ENCODE peak calls at places on chromosomes 2 and 18, in ten cellular contexts. One of them, this sample, is unnamed.

GRCh38 chr2:45345331-45346305 is 265.4 kb downstream of the SRBD1 start:
- DNase-seq in transverse colon: no peak
- DNase-seq in K562: peak
- DNase-seq in GM12878: no peak
- DNase-seq in breast epithelium: no peak
- DNase-seq in stomach: no peak
- DNase-seq in sigmoid colon: no peak
- DNase-seq in suprapubic skin: no peak
- DNase-seq in spleen: no peak
- DNase-seq in HCT116: no peak
- DNase-seq in this sample: no peak

GRCh38 chr2:19746611-19747309 is 155.0 kb downstream of the TTC32 start:
- DNase-seq in spleen: no peak
- DNase-seq in sigmoid colon: no peak
- DNase-seq in transverse colon: no peak
- DNase-seq in K562: peak
- DNase-seq in suprapubic skin: no peak
- DNase-seq in GM12878: no peak
- DNase-seq in stomach: no peak
- DNase-seq in HCT116: no peak
- DNase-seq in breast epithelium: peak
- DNase-seq in this sample: peak

GRCh38 chr18:59139291-59139614 is 431 bp upstream of the SEC11C start:
- DNase-seq in K562: peak
- DNase-seq in stomach: peak
- DNase-seq in transverse colon: peak
- DNase-seq in GM12878: no peak
- DNase-seq in spleen: peak
- DNase-seq in breast epithelium: peak
- DNase-seq in HCT116: peak
- DNase-seq in sigmoid colon: peak
- DNase-seq in suprapubic skin: peak
- DNase-seq in this sample: peak

GRCh38 chr2:131641414-131642206 is 113.9 kb downstream of the CCDC74A start:
- DNase-seq in breast epithelium: no peak
- DNase-seq in suprapubic skin: no peak
- DNase-seq in transverse colon: no peak
- DNase-seq in K562: peak
- DNase-seq in spleen: no peak
- DNase-seq in stomach: no peak
- DNase-seq in HCT116: no peak
- DNase-seq in sigmoid colon: no peak
- DNase-seq in GM12878: no peak
- DNase-seq in this sample: no peak

GRCh38 chr18:10927980-10928605 is 221.3 kb downstream of the PIEZO2 start:
- DNase-seq in GM12878: peak
- DNase-seq in sigmoid colon: no peak
- DNase-seq in transverse colon: no peak
- DNase-seq in stomach: no peak
- DNase-seq in breast epithelium: no peak
- DNase-seq in HCT116: no peak
- DNase-seq in suprapubic skin: no peak
- DNase-seq in K562: no peak
- DNase-seq in spleen: no peak
- DNase-seq in this sample: no peak

GRCh38 chr2:974054-974453 is 23.4 kb downstream of the SNTG2 start:
- DNase-seq in K562: no peak
- DNase-seq in GM12878: no peak
- DNase-seq in sigmoid colon: no peak
- DNase-seq in suprapubic skin: no peak
- DNase-seq in transverse colon: no peak
- DNase-seq in HCT116: no peak
- DNase-seq in breast epithelium: no peak
- DNase-seq in spleen: peak
- DNase-seq in stomach: no peak
- DNase-seq in this sample: no peak

GRCh38 chr2:207253946-207254345 is 88.2 kb upstream of the KLF7 start:
- DNase-seq in HCT116: no peak
- DNase-seq in sigmoid colon: no peak
- DNase-seq in suprapubic skin: no peak
- DNase-seq in K562: no peak
- DNase-seq in stomach: no peak
- DNase-seq in spleen: no peak
- DNase-seq in GM12878: no peak
- DNase-seq in transverse colon: no peak
- DNase-seq in breast epithelium: no peak
- DNase-seq in this sample: no peak

GRCh38 chr2:74571058-74571457 is 16.5 kb downstream of the DOK1 start:
- DNase-seq in K562: no peak
- DNase-seq in sigmoid colon: no peak
- DNase-seq in transverse colon: no peak
- DNase-seq in spleen: no peak
- DNase-seq in stomach: no peak
- DNase-seq in breast epithelium: no peak
- DNase-seq in GM12878: peak
- DNase-seq in suprapubic skin: no peak
- DNase-seq in HCT116: no peak
- DNase-seq in this sample: no peak

GRCh38 chr2:14261771-14262170 is 370.7 kb upstream of the LRATD1 start:
- DNase-seq in transverse colon: no peak
- DNase-seq in GM12878: no peak
- DNase-seq in spleen: no peak
- DNase-seq in sigmoid colon: no peak
- DNase-seq in K562: no peak
- DNase-seq in stomach: no peak
- DNase-seq in suprapubic skin: no peak
- DNase-seq in HCT116: no peak
- DNase-seq in breast epithelium: no peak
- DNase-seq in this sample: no peak

GRCh38 chr2:20450201-20451108 is 3.6 kb downstream of the RHOB start:
- DNase-seq in sigmoid colon: peak
- DNase-seq in GM12878: no peak
- DNase-seq in breast epithelium: peak
- DNase-seq in K562: no peak
- DNase-seq in suprapubic skin: peak
- DNase-seq in transverse colon: peak
- DNase-seq in HCT116: no peak
- DNase-seq in spleen: peak
- DNase-seq in stomach: peak
- DNase-seq in this sample: peak

GRCh38 chr2:222433381-222434173 is 9.2 kb downstream of the SGPP2 start:
- DNase-seq in breast epithelium: peak
- DNase-seq in transverse colon: peak
- DNase-seq in spleen: no peak
- DNase-seq in K562: no peak
- DNase-seq in GM12878: no peak
- DNase-seq in sigmoid colon: no peak
- DNase-seq in stomach: no peak
- DNase-seq in HCT116: no peak
- DNase-seq in suprapubic skin: no peak
- DNase-seq in this sample: no peak

DNA sequence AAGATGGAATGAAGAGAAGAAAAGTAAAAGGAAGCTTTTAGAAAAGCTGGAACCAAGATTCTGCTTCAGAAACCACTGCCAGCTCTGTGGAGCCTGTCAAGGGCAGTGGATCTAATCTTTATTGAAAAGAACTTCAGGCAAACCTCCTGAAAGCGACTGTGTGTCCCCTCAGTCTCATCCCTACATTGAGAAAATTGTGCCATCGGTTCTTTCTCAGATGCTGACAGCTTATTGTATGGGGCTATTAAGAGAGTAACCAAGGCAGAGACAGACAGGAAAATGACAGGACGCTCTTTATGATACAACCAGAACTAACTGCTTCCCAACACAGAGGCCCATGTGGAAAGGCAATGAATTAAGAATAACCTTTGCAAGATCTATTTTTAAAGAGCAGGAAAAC is 763.2 kb upstream of the CHAC2 start:
- DNase-seq in GM12878: no peak
- DNase-seq in stomach: no peak
- DNase-seq in transverse colon: no peak
- DNase-seq in sigmoid colon: no peak
- DNase-seq in K562: no peak
- DNase-seq in breast epithelium: no peak
- DNase-seq in spleen: no peak
- DNase-seq in HCT116: no peak
- DNase-seq in suprapubic skin: no peak
- DNase-seq in this sample: no peak
- TF ChIP-seq POLR2AphosphoS5 in GM12878: no peak
- TF ChIP-seq POLR2AphosphoS5 in stomach: no peak
- TF ChIP-seq POLR2AphosphoS5 in transverse colon: no peak
- TF ChIP-seq POLR2AphosphoS5 in sigmoid colon: no peak
- TF ChIP-seq POLR2AphosphoS5 in K562: no peak
- TF ChIP-seq POLR2AphosphoS5 in breast epithelium: no peak
- TF ChIP-seq POLR2AphosphoS5 in spleen: no peak
- TF ChIP-seq POLR2AphosphoS5 in HCT116: no peak
- TF ChIP-seq POLR2AphosphoS5 in suprapubic skin: no peak
- TF ChIP-seq POLR2AphosphoS5 in this sample: no peak

GRCh38 chr2:241308267-241308666 is 7.2 kb downstream of the HDLBP start:
- DNase-seq in breast epithelium: no peak
- DNase-seq in spleen: no peak
- DNase-seq in suprapubic skin: no peak
- DNase-seq in HCT116: no peak
- DNase-seq in GM12878: no peak
- DNase-seq in K562: no peak
- DNase-seq in transverse colon: no peak
- DNase-seq in stomach: no peak
- DNase-seq in sigmoid colon: no peak
- DNase-seq in this sample: no peak

GRCh38 chr2:241310917-241311566 is 4.4 kb downstream of the HDLBP start:
- DNase-seq in breast epithelium: no peak
- DNase-seq in stomach: no peak
- DNase-seq in suprapubic skin: no peak
- DNase-seq in sigmoid colon: no peak
- DNase-seq in spleen: no peak
- DNase-seq in GM12878: no peak
- DNase-seq in K562: no peak
- DNase-seq in HCT116: no peak
- DNase-seq in transverse colon: no peak
- DNase-seq in this sample: no peak

GRCh38 chr2:241312082-241312481 is 3.4 kb downstream of the HDLBP start:
- DNase-seq in breast epithelium: no peak
- DNase-seq in suprapubic skin: no peak
- DNase-seq in HCT116: no peak
- DNase-seq in spleen: no peak
- DNase-seq in GM12878: no peak
- DNase-seq in sigmoid colon: no peak
- DNase-seq in K562: no peak
- DNase-seq in stomach: no peak
- DNase-seq in transverse colon: no peak
- DNase-seq in this sample: no peak

GRCh38 chr2:241308832-241309500 is 6.5 kb downstream of the HDLBP start:
- DNase-seq in transverse colon: no peak
- DNase-seq in sigmoid colon: no peak
- DNase-seq in suprapubic skin: no peak
- DNase-seq in HCT116: no peak
- DNase-seq in GM12878: no peak
- DNase-seq in breast epithelium: no peak
- DNase-seq in K562: no peak
- DNase-seq in stomach: no peak
- DNase-seq in spleen: no peak
- DNase-seq in this sample: no peak

GRCh38 chr2:241309684-241310117 is 5.8 kb downstream of the HDLBP start:
- DNase-seq in transverse colon: peak
- DNase-seq in HCT116: no peak
- DNase-seq in GM12878: peak
- DNase-seq in suprapubic skin: no peak
- DNase-seq in K562: no peak
- DNase-seq in spleen: peak
- DNase-seq in stomach: peak
- DNase-seq in breast epithelium: no peak
- DNase-seq in sigmoid colon: no peak
- DNase-seq in this sample: no peak
- TF ChIP-seq POLR2A in transverse colon: no peak
- TF ChIP-seq POLR2A in HCT116: no peak
- TF ChIP-seq POLR2A in GM12878: peak
- TF ChIP-seq POLR2A in suprapubic skin: no peak
- TF ChIP-seq POLR2A in K562: no peak
- TF ChIP-seq POLR2A in spleen: no peak
- TF ChIP-seq POLR2A in stomach: no peak
- TF ChIP-seq POLR2A in breast epithelium: no peak
- TF ChIP-seq POLR2A in sigmoid colon: no peak
- TF ChIP-seq POLR2A in this sample: no peak

DNA sequence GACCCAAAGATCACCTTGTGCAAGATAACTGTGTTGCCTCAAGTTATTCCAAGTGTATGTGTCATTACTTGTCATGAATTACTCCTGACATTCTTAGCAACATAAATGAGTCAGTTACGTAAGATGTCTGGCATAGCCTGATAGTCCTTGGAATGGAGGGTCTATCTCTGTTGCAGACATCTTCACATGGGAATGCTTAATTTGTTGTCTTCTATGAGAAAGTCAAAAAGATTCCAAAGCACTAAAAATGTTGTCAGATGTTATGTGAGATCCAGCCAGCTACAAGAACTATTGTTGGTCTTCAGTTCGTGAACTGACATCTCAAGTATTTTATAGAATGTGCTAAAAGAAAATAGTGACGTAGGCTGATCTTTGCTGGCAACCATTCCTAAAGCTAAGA is 178.2 kb upstream of the RASGRP3 start:
- DNase-seq in stomach: no peak
- DNase-seq in transverse colon: no peak
- DNase-seq in GM12878: no peak
- DNase-seq in suprapubic skin: no peak
- DNase-seq in sigmoid colon: no peak
- DNase-seq in HCT116: no peak
- DNase-seq in spleen: no peak
- DNase-seq in breast epithelium: no peak
- DNase-seq in K562: peak
- DNase-seq in this sample: no peak
- H3K27ac ChIP-seq in stomach: no peak
- H3K27ac ChIP-seq in transverse colon: no peak
- H3K27ac ChIP-seq in GM12878: no peak
- H3K27ac ChIP-seq in suprapubic skin: no peak
- H3K27ac ChIP-seq in sigmoid colon: no peak
- H3K27ac ChIP-seq in HCT116: no peak
- H3K27ac ChIP-seq in spleen: no peak
- H3K27ac ChIP-seq in breast epithelium: peak
- H3K27ac ChIP-seq in K562: no peak
- H3K27ac ChIP-seq in this sample: no peak

DNA sequence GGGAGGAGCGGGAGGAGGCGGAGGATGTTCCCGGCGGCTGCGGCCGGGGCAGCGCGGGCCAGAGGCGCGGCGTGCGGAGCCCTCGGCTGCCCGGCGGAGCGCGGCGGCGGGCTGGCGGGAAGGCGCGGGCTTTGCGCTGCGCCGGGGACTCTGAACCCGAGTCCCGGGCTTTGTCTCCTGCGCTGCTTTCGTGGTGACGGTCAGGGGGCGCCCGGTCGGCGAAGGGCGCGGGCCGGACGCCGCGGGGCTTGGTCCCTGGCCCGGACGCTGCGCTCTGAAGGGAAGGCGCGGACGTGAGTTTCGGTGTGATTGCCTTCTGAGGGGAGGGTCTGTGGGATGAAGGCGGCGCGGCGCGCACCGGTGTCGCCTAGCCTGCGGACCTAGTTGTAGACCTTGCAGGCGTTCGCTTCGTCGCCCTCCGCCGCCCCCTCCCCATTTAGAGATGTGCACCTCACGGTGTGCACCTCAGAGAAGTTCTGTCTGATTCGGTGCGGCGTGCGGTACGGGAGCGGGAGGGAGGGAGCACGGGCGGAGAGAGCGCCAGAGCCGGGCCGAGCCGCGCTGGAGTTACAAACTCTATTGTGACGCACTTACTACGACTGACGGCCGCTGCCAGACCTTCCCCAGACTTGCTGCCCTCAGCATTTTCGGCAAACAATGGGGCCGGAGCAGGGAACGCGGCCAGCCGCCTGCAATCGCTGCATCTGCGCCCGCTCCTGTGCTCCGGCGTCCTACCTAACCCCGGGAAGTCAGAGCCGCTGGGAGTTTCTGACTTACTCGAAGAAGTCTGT is 2.1 kb downstream of the BCL2L11 start:
- DNase-seq in GM12878: no peak
- DNase-seq in breast epithelium: peak
- DNase-seq in sigmoid colon: peak
- DNase-seq in HCT116: no peak
- DNase-seq in stomach: peak
- DNase-seq in transverse colon: peak
- DNase-seq in suprapubic skin: peak
- DNase-seq in K562: peak
- DNase-seq in spleen: peak
- DNase-seq in this sample: peak
- TF ChIP-seq POLR2AphosphoS5 in GM12878: no peak
- TF ChIP-seq POLR2AphosphoS5 in breast epithelium: peak
- TF ChIP-seq POLR2AphosphoS5 in sigmoid colon: peak
- TF ChIP-seq POLR2AphosphoS5 in HCT116: no peak
- TF ChIP-seq POLR2AphosphoS5 in stomach: peak
- TF ChIP-seq POLR2AphosphoS5 in transverse colon: peak
- TF ChIP-seq POLR2AphosphoS5 in suprapubic skin: peak
- TF ChIP-seq POLR2AphosphoS5 in K562: no peak
- TF ChIP-seq POLR2AphosphoS5 in spleen: peak
- TF ChIP-seq POLR2AphosphoS5 in this sample: peak